ENCODE peak calls at places on chromosomes 13 and 19, in five cellular contexts. X is left lung, G is H9, Z is foreskin fibroblast, L is cardiac muscle cell. H is an unnamed sample.
A peak's percentile ranks its signal among the peaks of the same experiment; 100 is the strongest.

GRCh38 chr13:82749551-82749950 is 1132.7 kb downstream of the SLITRK1 start:
- DNase-seq in X (no peak), G (no peak), Z (no peak), L (no peak), H (no peak)

GRCh38 chr13:101522607-101523006 is 70.1 kb downstream of the ITGBL1 start:
- DNase-seq in X (no peak), G (no peak), Z (no peak), L (no peak), H (no peak)

GRCh38 chr13:87089391-87089790 is 581.8 kb upstream of the SLITRK5 start:
- DNase-seq in X (no peak), G (no peak), Z (peak; percentile 19), L (no peak), H (no peak)

GRCh38 chr19:30171795-30172642 is 200.2 kb upstream of the ZNF536 start:
- DNase-seq in X (no peak), G (no peak), Z (no peak), L (no peak), H (no peak)

GRCh38 chr13:57787058-57787791 is 155.7 kb downstream of the PCDH17 start:
- DNase-seq in X (no peak), G (peak; percentile 51), Z (no peak), L (no peak), H (no peak)

GRCh38 chr19:57465680-57466381 is 8.9 kb upstream of the VN1R1 start:
- DNase-seq in X (no peak), G (no peak), Z (peak; percentile 10), L (no peak), H (no peak)

GRCh38 chr19:13089139-13089856 is 13.4 kb downstream of the LYL1 start:
- DNase-seq in X (no peak), G (peak; percentile 79), Z (no peak), L (no peak), H (no peak)

GRCh38 chr19:3161453-3161852 is 17.1 kb upstream of the S1PR4 start:
- DNase-seq in X (no peak), G (no peak), Z (peak; percentile 50), L (no peak), H (no peak)

GRCh38 chr19:39497850-39498261 is 891 bp upstream of the DLL3 start:
- DNase-seq in X (no peak), G (peak; percentile 95), Z (no peak), L (peak; percentile 77), H (no peak)

GRCh38 chr13:42487221-42487620 is 86.7 kb upstream of the TNFSF11 start:
- DNase-seq in X (no peak), G (no peak), Z (no peak), L (no peak), H (no peak)

GRCh38 chr19:55088021-55088451 is 12.4 kb downstream of the EPS8L1 start:
- DNase-seq in X (no peak), G (no peak), Z (no peak), L (no peak), H (no peak)

DNA sequence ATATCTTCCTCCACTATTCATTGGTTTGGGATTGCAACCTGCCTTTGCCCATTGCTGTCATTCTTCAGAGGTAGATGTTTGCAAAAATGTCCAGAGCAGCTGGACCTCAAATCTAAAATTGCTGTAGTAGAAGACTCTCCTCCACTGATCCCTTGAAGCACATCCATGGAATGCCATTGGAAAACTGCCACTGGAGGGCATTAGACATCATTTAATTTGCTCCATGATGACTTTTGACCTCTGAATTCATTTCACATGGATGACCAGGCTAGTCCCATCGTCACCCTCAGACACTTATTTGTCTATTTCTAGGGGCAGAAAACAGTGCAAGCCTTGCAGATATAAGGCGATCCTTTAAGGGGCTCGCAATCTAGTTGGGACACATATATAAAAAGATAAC is 33.9 kb upstream of the FLT1 start:
- DNase-seq in X (no peak), G (no peak), Z (peak; percentile 25), L (no peak), H (no peak)
- TF ChIP-seq CTCF in X (no peak), G (no peak), Z (no peak), L (no peak), H (no peak)

DNA sequence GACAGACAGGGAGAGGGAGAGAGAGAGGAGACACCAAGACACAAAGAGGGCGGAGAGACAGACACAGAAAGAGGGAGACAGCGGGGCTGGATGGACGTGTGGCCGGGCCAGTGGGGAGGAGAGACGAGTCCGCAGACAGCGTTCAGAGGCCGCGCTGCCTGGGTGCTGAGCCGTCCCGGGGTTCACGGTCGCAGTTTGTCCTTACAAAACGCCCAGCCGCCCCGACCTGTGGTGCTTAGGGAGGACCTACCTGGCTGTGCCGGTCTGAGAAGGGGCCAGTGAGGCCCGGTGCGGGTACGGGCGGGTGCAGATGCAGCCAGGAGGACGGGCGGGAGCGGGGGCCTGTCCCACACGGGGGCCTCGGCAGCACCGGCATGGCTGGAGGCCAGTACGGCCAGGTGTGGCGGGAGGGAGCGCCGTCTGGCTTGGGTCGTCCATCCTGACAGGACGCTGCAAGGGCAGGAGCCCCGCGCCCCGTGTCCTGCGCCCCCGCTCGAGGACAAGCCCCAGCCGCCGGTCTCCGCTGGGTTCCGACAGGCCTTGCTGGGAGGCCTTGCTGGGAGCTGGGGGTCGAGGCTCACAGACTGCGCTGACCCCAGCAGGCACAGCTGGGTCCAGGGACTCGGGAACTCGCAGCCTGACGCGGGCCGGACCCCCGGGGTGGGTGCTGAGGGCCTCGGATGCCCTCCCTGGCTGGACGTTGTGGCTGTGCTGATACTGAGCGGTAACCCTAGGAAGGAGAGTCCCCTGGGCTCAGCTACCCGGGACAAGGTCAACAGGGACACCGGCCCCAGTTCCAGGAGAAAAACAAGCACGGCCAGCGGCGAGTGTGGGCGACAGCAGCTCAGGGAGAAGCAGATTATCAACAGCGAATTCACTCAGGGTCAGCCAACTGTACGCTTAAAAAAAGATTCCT is 5.3 kb upstream of the PROZ start:
- DNase-seq in X (peak; percentile 70), G (peak; percentile 66), Z (no peak), L (peak; percentile 71), H (peak; percentile 41)
- TF ChIP-seq CTCF in X (no peak), G (no peak), Z (no peak), L (no peak), H (no peak)

DNA sequence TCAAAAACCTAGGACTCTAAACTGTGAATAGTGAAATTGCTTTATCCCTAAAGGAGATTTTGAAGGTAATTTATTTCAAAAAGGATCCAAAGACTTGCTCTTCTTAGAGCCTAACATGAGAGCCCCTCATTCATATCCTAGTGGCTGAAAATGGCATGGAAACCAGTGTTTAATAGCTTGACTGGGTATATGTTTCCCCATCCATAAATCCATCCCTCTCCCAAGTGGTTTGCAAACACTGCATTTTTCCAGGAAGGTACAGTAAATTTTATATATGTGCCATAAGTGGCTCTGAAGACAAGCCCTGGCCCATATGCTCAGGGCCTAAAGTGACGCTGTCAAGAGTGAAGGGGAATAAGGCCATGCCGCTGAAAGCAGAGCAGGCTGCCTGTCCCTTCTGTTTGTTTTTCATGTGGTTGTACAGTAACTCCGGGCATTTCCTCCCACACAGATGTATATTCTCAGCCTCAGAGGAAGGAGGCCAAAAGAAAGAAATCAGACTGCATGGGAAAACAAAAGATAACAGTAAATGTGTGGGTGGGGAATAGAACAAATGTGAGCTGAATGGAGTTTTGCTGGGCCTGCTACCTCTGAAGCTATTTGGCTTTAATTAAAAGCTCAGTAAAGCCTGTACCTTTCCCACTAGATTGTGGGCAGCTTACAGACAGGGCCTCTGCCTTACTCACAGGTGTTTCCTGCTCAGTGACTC is 181.9 kb downstream of the PCDH9 start:
- DNase-seq in X (no peak), G (no peak), Z (peak; percentile 67), L (no peak), H (no peak)
- TF ChIP-seq CTCF in X (no peak), G (no peak), Z (no peak), L (peak; percentile 19), H (no peak)

GRCh38 chr19:6204866-6205723 is 69.6 kb downstream of the ACSBG2 start:
- DNase-seq in X (no peak), G (no peak), Z (no peak), L (no peak), H (no peak)

GRCh38 chr19:6204212-6204611 is 68.7 kb downstream of the ACSBG2 start:
- DNase-seq in X (no peak), G (no peak), Z (no peak), L (no peak), H (no peak)

GRCh38 chr19:6198896-6199239 is 63.4 kb downstream of the ACSBG2 start:
- DNase-seq in X (no peak), G (no peak), Z (no peak), L (no peak), H (no peak)

GRCh38 chr19:6196361-6196760 is 60.9 kb downstream of the ACSBG2 start:
- DNase-seq in X (no peak), G (no peak), Z (no peak), L (no peak), H (no peak)

DNA sequence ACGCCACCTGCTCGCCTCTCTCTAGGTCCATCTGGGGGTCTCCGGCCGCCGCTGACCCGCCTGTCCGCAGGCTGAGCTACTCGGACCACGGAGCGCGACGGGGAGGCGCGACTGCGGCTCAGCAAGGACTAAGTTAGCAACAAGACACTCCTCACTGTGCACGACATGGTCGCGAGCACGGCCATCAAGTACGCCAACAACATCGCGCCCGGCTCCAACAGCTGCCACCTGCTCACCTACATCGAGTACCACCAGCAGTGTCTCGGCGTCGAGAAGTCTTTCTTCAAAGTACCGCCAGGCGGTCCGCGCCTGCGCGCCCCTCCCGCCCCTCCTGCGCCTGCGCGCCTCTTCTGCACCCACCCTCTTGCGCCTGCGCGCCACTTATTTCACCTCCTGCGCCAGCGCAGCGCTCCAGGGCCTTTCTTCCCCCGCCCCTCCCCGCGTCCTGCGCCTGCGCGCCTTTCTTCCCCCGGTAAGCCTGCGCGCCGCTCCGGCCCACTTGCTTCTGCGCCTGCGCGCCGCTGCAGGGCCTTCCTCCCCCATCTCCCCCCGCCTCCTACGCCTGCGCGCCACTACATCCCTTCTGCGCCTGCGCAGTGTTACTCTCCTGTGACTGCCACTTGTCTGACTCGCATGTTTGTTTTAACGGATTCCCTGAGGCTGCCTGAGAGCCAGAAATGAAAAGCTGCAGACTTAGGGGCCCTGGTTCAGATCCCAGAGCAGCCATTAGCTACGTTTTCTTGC is 63.9 kb downstream of the ACSBG2 start:
- DNase-seq in X (peak; percentile 98), G (peak; percentile 98), Z (peak; percentile 97), L (peak; percentile 99), H (peak; percentile 99)
- TF ChIP-seq CTCF in X (peak; percentile 23), G (peak; percentile 30), Z (peak; percentile 20), L (peak; percentile 30), H (no peak)

GRCh38 chr19:50205681-50206138 is 2.3 kb downstream of the MYH14 start:
- DNase-seq in X (peak; percentile 73), G (peak; percentile 59), Z (no peak), L (no peak), H (no peak)
- TF ChIP-seq CTCF in X (no peak), G (peak; percentile 35), Z (no peak), L (no peak), H (no peak)

GRCh38 chr13:47964863-47965262 is 36.2 kb downstream of the SUCLA2 start:
- DNase-seq in X (no peak), G (no peak), Z (no peak), L (no peak), H (no peak)
- TF ChIP-seq CTCF in X (no peak), G (no peak), Z (peak; percentile 4), L (no peak), H (no peak)

GRCh38 chr19:1980782-1981181 is 34.7 kb downstream of the BTBD2 start:
- DNase-seq in X (no peak), G (no peak), Z (no peak), L (no peak), H (no peak)
- TF ChIP-seq CTCF in X (no peak), G (no peak), Z (no peak), L (no peak), H (no peak)

H was measured in activated B cell treated with CpG ODN at 0.5 μM for 24 hours.